ENCODE peak calls at places on chromosome 10, in six cellular contexts. One of them, this sample, is unnamed.

GRCh38 chr10:102352066-102352715 is 43.3 kb upstream of the NFKB2 start:
- DNase-seq in heart right ventricle: peak; percentile 53
- DNase-seq in GM23248: peak; percentile 64
- DNase-seq in epithelial cell of esophagus: peak; percentile 69
- DNase-seq in right atrium auricular region: peak; percentile 62
- DNase-seq in OCI-LY7: peak; percentile 63
- DNase-seq in this sample: peak; percentile 38

GRCh38 chr10:60454336-60454735 is 64.7 kb upstream of the ANK3 start:
- DNase-seq in heart right ventricle: no peak
- DNase-seq in right atrium auricular region: no peak
- DNase-seq in GM23248: no peak
- DNase-seq in epithelial cell of esophagus: no peak
- DNase-seq in OCI-LY7: no peak
- DNase-seq in this sample: no peak

GRCh38 chr10:22368976-22369375 is 23.7 kb downstream of the SPAG6 start:
- DNase-seq in epithelial cell of esophagus: no peak
- DNase-seq in OCI-LY7: no peak
- DNase-seq in right atrium auricular region: no peak
- DNase-seq in GM23248: no peak
- DNase-seq in heart right ventricle: no peak
- DNase-seq in this sample: no peak

GRCh38 chr10:63267414-63268138 is 134.4 kb downstream of the NRBF2 start:
- DNase-seq in epithelial cell of esophagus: peak; percentile 83
- DNase-seq in heart right ventricle: peak; percentile 26
- DNase-seq in OCI-LY7: peak; percentile 73
- DNase-seq in right atrium auricular region: no peak
- DNase-seq in GM23248: peak; percentile 85
- DNase-seq in this sample: peak; percentile 65

GRCh38 chr10:70221030-70221429 is 12.2 kb downstream of the PPA1 start:
- DNase-seq in OCI-LY7: peak; percentile 13
- DNase-seq in right atrium auricular region: no peak
- DNase-seq in GM23248: no peak
- DNase-seq in epithelial cell of esophagus: no peak
- DNase-seq in heart right ventricle: no peak
- DNase-seq in this sample: no peak

GRCh38 chr10:65903620-65904019 is 1022.2 kb upstream of the LRRTM3 start:
- DNase-seq in epithelial cell of esophagus: no peak
- DNase-seq in OCI-LY7: no peak
- DNase-seq in GM23248: no peak
- DNase-seq in right atrium auricular region: no peak
- DNase-seq in heart right ventricle: no peak
- DNase-seq in this sample: no peak

GRCh38 chr10:546971-547590 is 142.4 kb downstream of the DIP2C start:
- DNase-seq in epithelial cell of esophagus: peak; percentile 59
- DNase-seq in heart right ventricle: no peak
- DNase-seq in right atrium auricular region: no peak
- DNase-seq in OCI-LY7: peak; percentile 34
- DNase-seq in GM23248: peak; percentile 18
- DNase-seq in this sample: no peak

GRCh38 chr10:128263891-128264688 is 137.9 kb upstream of the MKI67 start:
- DNase-seq in epithelial cell of esophagus: peak; percentile 53
- DNase-seq in GM23248: peak; percentile 71
- DNase-seq in OCI-LY7: peak; percentile 41
- DNase-seq in right atrium auricular region: peak; percentile 70
- DNase-seq in heart right ventricle: peak; percentile 61
- DNase-seq in this sample: peak; percentile 57

GRCh38 chr10:42638821-42639270 is 476 bp upstream of the ZNF33B start:
- DNase-seq in GM23248: no peak
- DNase-seq in heart right ventricle: no peak
- DNase-seq in OCI-LY7: no peak
- DNase-seq in right atrium auricular region: no peak
- DNase-seq in epithelial cell of esophagus: no peak
- DNase-seq in this sample: no peak

DNA sequence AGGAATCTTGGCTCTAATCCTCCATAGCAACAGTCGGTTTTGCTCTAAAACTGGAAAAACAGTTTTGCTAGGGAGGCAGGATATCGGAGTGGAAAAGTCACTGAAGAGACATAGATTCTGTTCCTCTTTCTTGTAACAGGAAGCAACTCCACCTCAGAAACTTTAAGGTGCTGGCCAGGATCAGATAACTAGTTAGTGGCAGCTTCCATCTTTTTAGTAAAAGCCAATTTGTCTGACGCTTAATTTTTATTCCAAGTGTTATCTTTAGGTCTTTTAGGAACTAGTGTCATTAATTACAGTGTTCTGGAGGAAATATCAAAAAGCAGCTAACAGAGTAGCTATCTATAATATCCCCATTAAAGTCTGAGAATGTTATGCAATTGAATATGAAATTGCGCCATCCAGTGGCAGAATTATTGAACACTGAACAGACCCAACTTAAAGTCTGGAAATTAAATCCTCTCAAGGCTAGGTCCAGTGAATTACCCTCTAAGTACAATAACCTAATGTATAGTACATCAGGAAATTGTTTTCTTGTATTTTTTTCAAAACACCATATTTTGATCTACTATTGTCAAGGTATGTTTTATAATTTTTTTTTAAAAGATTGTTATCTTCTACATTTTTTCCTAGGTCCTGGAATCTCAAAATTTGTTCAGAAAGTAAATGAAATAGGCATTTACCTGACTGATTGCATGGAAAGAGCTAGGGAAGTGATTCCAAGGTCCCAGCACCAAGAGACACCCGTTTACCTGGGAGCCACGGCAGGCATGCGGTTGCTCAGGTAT is 65.9 kb upstream of the CC2D2B start:
- DNase-seq in right atrium auricular region: no peak
- DNase-seq in OCI-LY7: peak; percentile 83
- DNase-seq in heart right ventricle: peak; percentile 73
- DNase-seq in GM23248: peak; percentile 67
- DNase-seq in epithelial cell of esophagus: peak; percentile 68
- DNase-seq in this sample: no peak
- H3K4me3 ChIP-seq in right atrium auricular region: no peak overlapping the region
- H3K4me3 ChIP-seq in OCI-LY7: peak overlapping the region; percentile 13
- H3K4me3 ChIP-seq in heart right ventricle: no peak overlapping the region
- H3K4me3 ChIP-seq in GM23248: no peak overlapping the region
- H3K4me3 ChIP-seq in epithelial cell of esophagus: no peak overlapping the region
- H3K4me3 ChIP-seq in this sample: no peak overlapping the region

DNA sequence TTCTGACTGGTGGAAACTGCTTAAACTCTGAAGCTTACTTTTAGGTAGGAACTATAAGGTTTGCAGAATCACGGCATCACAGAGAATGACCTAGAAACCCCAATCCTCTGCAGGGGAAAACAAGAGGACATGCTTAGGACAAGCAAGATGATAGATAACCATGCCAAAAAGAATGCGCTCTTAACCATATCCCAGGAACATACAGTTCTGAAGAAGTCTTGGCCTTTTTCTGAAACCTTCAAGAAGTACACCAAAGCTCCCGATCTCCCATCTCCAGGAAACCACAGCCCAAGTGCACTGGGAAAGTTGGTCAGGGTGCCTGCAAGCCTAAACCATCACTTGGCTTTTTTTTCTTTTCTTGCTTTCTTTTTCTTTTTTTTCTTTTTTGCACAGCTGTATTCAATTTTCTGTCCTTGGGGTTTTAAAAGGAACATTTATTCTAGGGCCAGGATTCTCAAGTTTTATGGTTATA is 12.2 kb upstream of the SVIL start:
- DNase-seq in right atrium auricular region: no peak
- DNase-seq in heart right ventricle: no peak
- DNase-seq in GM23248: peak; percentile 57
- DNase-seq in epithelial cell of esophagus: no peak
- DNase-seq in OCI-LY7: no peak
- DNase-seq in this sample: no peak
- H3K4me3 ChIP-seq in right atrium auricular region: no peak overlapping the region
- H3K4me3 ChIP-seq in heart right ventricle: no peak overlapping the region
- H3K4me3 ChIP-seq in GM23248: peak overlapping the region; percentile 30
- H3K4me3 ChIP-seq in epithelial cell of esophagus: no peak overlapping the region
- H3K4me3 ChIP-seq in OCI-LY7: no peak overlapping the region
- H3K4me3 ChIP-seq in this sample: no peak overlapping the region

GRCh38 chr10:26567349-26567721 is 129.2 kb downstream of the APBB1IP start:
- DNase-seq in OCI-LY7: no peak
- DNase-seq in right atrium auricular region: no peak
- DNase-seq in heart right ventricle: no peak
- DNase-seq in epithelial cell of esophagus: no peak
- DNase-seq in GM23248: no peak
- DNase-seq in this sample: no peak
- H3K4me3 ChIP-seq in OCI-LY7: no peak overlapping the region
- H3K4me3 ChIP-seq in right atrium auricular region: peak overlapping the region; percentile 48
- H3K4me3 ChIP-seq in heart right ventricle: no peak overlapping the region
- H3K4me3 ChIP-seq in epithelial cell of esophagus: no peak overlapping the region
- H3K4me3 ChIP-seq in GM23248: no peak overlapping the region
- H3K4me3 ChIP-seq in this sample: no peak overlapping the region

GRCh38 chr10:86363833-86364511 is 2.6 kb downstream of the GRID1 start:
- DNase-seq in heart right ventricle: no peak
- DNase-seq in epithelial cell of esophagus: no peak
- DNase-seq in OCI-LY7: peak; percentile 32
- DNase-seq in GM23248: no peak
- DNase-seq in right atrium auricular region: no peak
- DNase-seq in this sample: no peak
- H3K4me3 ChIP-seq in heart right ventricle: no peak overlapping the region
- H3K4me3 ChIP-seq in epithelial cell of esophagus: no peak overlapping the region
- H3K4me3 ChIP-seq in OCI-LY7: no peak overlapping the region
- H3K4me3 ChIP-seq in GM23248: no peak overlapping the region
- H3K4me3 ChIP-seq in right atrium auricular region: peak overlapping the region; percentile 34
- H3K4me3 ChIP-seq in this sample: no peak overlapping the region